ENCODE peak calls at places on chromosome 3, in six cellular contexts. L is endothelial cell of umbilical vein, N is sigmoid colon, W is suprapubic skin, I is GM23338, Q is K562. H is an unnamed sample. For H3K4me1, the result is how much of the 10 kb centered on the place peaks cover.

GRCh38 chr3:187616307-187616939 is 53.8 kb downstream of the SST start:
- DNase-seq in L (peak), N (no peak), W (no peak), I (peak), Q (peak), H (peak)

GRCh38 chr3:158770254-158771017 is 31.4 kb upstream of the MFSD1 start:
- DNase-seq in L (peak), N (no peak), W (no peak), I (no peak), Q (no peak), H (no peak)

GRCh38 chr3:11569156-11569741 is 74.5 kb downstream of the VGLL4 start:
- DNase-seq in L (no peak), N (no peak), W (peak), I (no peak), Q (no peak), H (no peak)

GRCh38 chr3:155664922-155665695 is 79.8 kb downstream of the PLCH1 start:
- DNase-seq in L (no peak), N (peak), W (no peak), I (peak), Q (no peak), H (peak)

GRCh38 chr3:175477651-175478224 is 618.6 kb downstream of the NAALADL2 start:
- DNase-seq in L (no peak), N (no peak), W (no peak), I (no peak), Q (no peak), H (no peak)

GRCh38 chr3:114494498-114494897 is 200.7 kb downstream of the TIGIT start:
- DNase-seq in L (peak), N (no peak), W (no peak), I (no peak), Q (no peak), H (no peak)

GRCh38 chr3:169863458-169863899 is 6.3 kb downstream of the LRRC31 start:
- DNase-seq in L (peak), N (peak), W (no peak), I (peak), Q (peak), H (peak)

GRCh38 chr3:27160779-27161287 is 208.3 kb downstream of the NEK10 start:
- DNase-seq in L (no peak), N (no peak), W (no peak), I (no peak), Q (no peak), H (no peak)

GRCh38 chr3:57755368-57756021 is 614 bp upstream of the SLMAP start:
- DNase-seq in L (peak), N (peak), W (no peak), I (peak), Q (peak), H (peak)

GRCh38 chr3:194985031-194985578 is 285.9 kb downstream of the XXYLT1 start:
- DNase-seq in L (no peak), N (peak), W (peak), I (peak), Q (no peak), H (peak)

GRCh38 chr3:10224794-10225660 is 23.2 kb upstream of the TATDN2 start:
- DNase-seq in L (peak), N (peak), W (peak), I (peak), Q (peak), H (peak)

GRCh38 chr3:161274691-161275298 is 53.7 kb downstream of the NMD3 start:
- DNase-seq in L (peak), N (no peak), W (no peak), I (peak), Q (peak), H (no peak)

GRCh38 chr3:32460031-32460749 is 42.5 kb downstream of the CMTM6 start:
- DNase-seq in L (peak), N (no peak), W (no peak), I (peak), Q (no peak), H (no peak)

GRCh38 chr3:175941352-175941751 is 1082.2 kb downstream of the NAALADL2 start:
- DNase-seq in L (peak), N (no peak), W (no peak), I (peak), Q (peak), H (no peak)

GRCh38 chr3:183895296-183895695 is 10.6 kb upstream of the PARL start:
- DNase-seq in L (peak), N (no peak), W (no peak), I (peak), Q (peak), H (no peak)

GRCh38 chr3:14377838-14378169 is 24.6 kb upstream of the SLC6A6 start:
- DNase-seq in L (no peak), N (no peak), W (no peak), I (no peak), Q (no peak), H (no peak)

GRCh38 chr3:52289747-52290595 is 2.3 kb downstream of the GLYCTK start:
- DNase-seq in L (no peak), N (peak), W (no peak), I (peak), Q (no peak), H (peak)

GRCh38 chr3:120846073-120846472 is 61.9 kb upstream of the STXBP5L start:
- DNase-seq in L (no peak), N (no peak), W (no peak), I (peak), Q (no peak), H (no peak)

GRCh38 chr3:148827585-148827984 is at the start of gene CPB1:
- DNase-seq in L (no peak), N (no peak), W (no peak), I (no peak), Q (no peak), H (no peak)

GRCh38 chr3:14436954-14437281 is 34.5 kb downstream of the SLC6A6 start:
- DNase-seq in L (no peak), N (no peak), W (no peak), I (no peak), Q (no peak), H (no peak)

GRCh38 chr3:52077900-52078299 is 21.5 kb upstream of the DUSP7 start:
- DNase-seq in L (no peak), N (no peak), W (no peak), I (no peak), Q (no peak), H (no peak)

GRCh38 chr3:85574306-85574705 is 615.5 kb downstream of the CADM2 start:
- DNase-seq in L (no peak), N (no peak), W (no peak), I (no peak), Q (no peak), H (no peak)

GRCh38 chr3:89223188-89223587 is 115.8 kb downstream of the EPHA3 start:
- DNase-seq in L (no peak), N (no peak), W (no peak), I (no peak), Q (no peak), H (no peak)

GRCh38 chr3:81531256-81531655 is 230.2 kb downstream of the GBE1 start:
- DNase-seq in L (no peak), N (no peak), W (no peak), I (no peak), Q (no peak), H (no peak)

GRCh38 chr3:195064300-195064931 is 206.5 kb downstream of the XXYLT1 start:
- DNase-seq in L (no peak), N (no peak), W (no peak), I (no peak), Q (no peak), H (no peak)

GRCh38 chr3:20245781-20246180 is 59.8 kb upstream of the SGO1 start:
- DNase-seq in L (no peak), N (no peak), W (no peak), I (no peak), Q (no peak), H (no peak)

GRCh38 chr3:20250786-20251185 is 64.8 kb upstream of the SGO1 start:
- DNase-seq in L (no peak), N (no peak), W (no peak), I (peak), Q (no peak), H (no peak)

GRCh38 chr3:20250314-20250713 is 64.3 kb upstream of the SGO1 start:
- DNase-seq in L (no peak), N (no peak), W (no peak), I (no peak), Q (no peak), H (no peak)

GRCh38 chr3:20246662-20247061 is 60.7 kb upstream of the SGO1 start:
- DNase-seq in L (no peak), N (no peak), W (no peak), I (no peak), Q (no peak), H (no peak)
- TF ChIP-seq POLR2AphosphoS5 in L (no peak), N (no peak), W (no peak), I (no peak), Q (no peak), H (no peak)

GRCh38 chr3:157069406-157069805 is 90.5 kb downstream of the CCNL1 start:
- DNase-seq in L (no peak), N (no peak), W (no peak), I (no peak), Q (no peak), H (no peak)

GRCh38 chr3:157073810-157074209 is 86.1 kb downstream of the CCNL1 start:
- DNase-seq in L (peak), N (no peak), W (no peak), I (no peak), Q (no peak), H (no peak)

GRCh38 chr3:157070186-157070585 is 89.8 kb downstream of the CCNL1 start:
- DNase-seq in L (no peak), N (no peak), W (no peak), I (no peak), Q (no peak), H (no peak)

GRCh38 chr3:157070600-157070999 is 89.3 kb downstream of the CCNL1 start:
- DNase-seq in L (peak), N (no peak), W (no peak), I (no peak), Q (no peak), H (no peak)

DNA sequence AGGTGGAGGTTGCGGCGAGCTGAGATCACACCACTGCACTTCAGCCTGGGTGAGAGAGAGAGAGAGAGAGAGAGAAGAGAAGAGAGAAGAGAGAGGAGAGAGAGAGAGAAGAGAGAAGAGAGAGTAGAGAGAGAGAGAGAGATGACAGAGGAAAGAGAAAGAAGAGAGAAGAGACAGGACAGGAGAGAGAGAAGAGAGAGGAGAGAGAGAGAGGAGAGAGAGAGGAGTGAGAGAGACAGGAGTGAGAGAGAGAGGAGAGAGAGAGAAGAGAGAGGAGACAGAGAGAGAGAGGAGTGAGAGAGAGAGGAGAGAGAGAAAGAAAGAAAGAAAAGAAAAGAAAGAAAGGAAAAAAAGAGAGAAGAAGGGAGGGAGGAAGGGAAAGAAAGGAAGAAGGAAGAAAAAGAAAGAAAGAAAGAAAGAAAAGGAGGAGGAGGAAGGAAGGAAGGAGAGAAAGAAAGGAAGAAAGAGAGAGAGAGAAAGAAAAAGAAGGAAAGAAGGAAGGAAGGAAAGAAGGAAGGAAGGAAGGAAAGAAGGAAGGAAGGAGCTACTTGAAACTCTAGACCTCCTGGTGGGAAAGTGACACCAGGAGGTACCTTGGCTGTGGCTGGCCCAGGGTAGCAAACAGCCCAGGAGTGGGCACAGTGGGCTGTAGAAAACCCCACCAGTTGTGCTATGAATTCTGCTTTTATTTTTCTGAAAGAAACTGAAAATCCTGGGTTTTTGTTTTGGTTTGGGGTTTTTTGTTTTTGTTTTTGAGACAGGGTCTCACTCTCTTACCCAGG is 88.0 kb downstream of the CCNL1 start:
- DNase-seq in L (no peak), N (no peak), W (no peak), I (no peak), Q (no peak), H (no peak)
- H3K4me1 ChIP-seq in L (under half), N (under half), W (under half), I (under half), Q (under half), H (under half)

GRCh38 chr3:98903099-98903498 is 1.6 kb upstream of the DCBLD2 start:
- DNase-seq in L (no peak), N (no peak), W (no peak), I (no peak), Q (no peak), H (no peak)
- H3K4me3 ChIP-seq in L (no peak), N (no peak), W (no peak), I (peak), Q (no peak), H (no peak)

GRCh38 chr3:177574232-177574856 is 377.1 kb upstream of the TBL1XR1 start:
- DNase-seq in L (no peak), N (no peak), W (no peak), I (peak), Q (no peak), H (peak)

GRCh38 chr3:177567833-177568232 is 370.6 kb upstream of the TBL1XR1 start:
- DNase-seq in L (no peak), N (no peak), W (no peak), I (no peak), Q (no peak), H (no peak)

GRCh38 chr3:177569823-177570657 is 372.8 kb upstream of the TBL1XR1 start:
- DNase-seq in L (no peak), N (no peak), W (no peak), I (no peak), Q (no peak), H (no peak)

GRCh38 chr3:177569193-177569592 is 371.9 kb upstream of the TBL1XR1 start:
- DNase-seq in L (no peak), N (no peak), W (no peak), I (no peak), Q (no peak), H (no peak)

GRCh38 chr3:177571271-177571972 is 374.1 kb upstream of the TBL1XR1 start:
- DNase-seq in L (no peak), N (no peak), W (no peak), I (no peak), Q (no peak), H (no peak)
- TF ChIP-seq POLR2AphosphoS5 in L (no peak), N (no peak), W (no peak), I (no peak), Q (no peak), H (no peak)

H was measured in stomach.